ENCODE peak calls at places on chromosomes 4 and X, in four cellular contexts. P, H, T and O are unnamed samples.

GRCh38 chr4:134327274-134328122 is 125.9 kb upstream of the PABPC4L start:
- DNase-seq in T (no peak), H (no peak), P (no peak), O (no peak)

GRCh38 chrX:1164322-1165288 is 47.8 kb downstream of the CRLF2 start:
- DNase-seq in H (peak), T (no peak), P (peak), O (no peak)

GRCh38 chr4:86386201-86386600 is 26.3 kb upstream of the MAPK10 start:
- DNase-seq in H (no peak), P (no peak), T (no peak), O (no peak)

GRCh38 chr4:156594619-156595018 is 377.0 kb downstream of the PDGFC start:
- DNase-seq in P (no peak), H (no peak), T (peak), O (peak)

GRCh38 chr4:71230258-71230594 is 108.6 kb upstream of the SLC4A4 start:
- DNase-seq in P (no peak), T (peak), H (no peak), O (no peak)

GRCh38 chrX:34521563-34521962 is 135.5 kb downstream of the TMEM47 start:
- DNase-seq in T (no peak), H (peak), P (no peak), O (no peak)

GRCh38 chr4:69773443-69773842 is 13.0 kb upstream of the SULT1B1 start:
- DNase-seq in H (peak), P (no peak), T (peak), O (peak)

GRCh38 chr4:73244941-73245601 is 13.5 kb downstream of the ANKRD17 start:
- DNase-seq in H (no peak), T (no peak), P (no peak), O (no peak)

GRCh38 chrX:33204889-33205288 is 6.5 kb downstream of the DMD start:
- DNase-seq in T (no peak), H (no peak), P (no peak), O (peak)

GRCh38 chrX:105837227-105837626 is 14.9 kb downstream of the NRK start:
- DNase-seq in P (no peak), T (no peak), H (peak), O (peak)

GRCh38 chr4:126583509-126583908 is 1049.2 kb upstream of the INTU start:
- DNase-seq in P (no peak), H (peak), T (no peak), O (peak)

GRCh38 chrX:24999501-24999900 is 16.3 kb downstream of the ARX start:
- DNase-seq in T (no peak), H (no peak), P (no peak), O (no peak)

GRCh38 chrX:68438575-68438974 is 5.3 kb upstream of the OPHN1 start:
- DNase-seq in H (no peak), P (no peak), T (no peak), O (no peak)

GRCh38 chr4:107444-108429 is 16.6 kb upstream of the ZNF718 start:
- DNase-seq in P (no peak), T (no peak), H (no peak), O (no peak)
- H3K4me3 ChIP-seq in P (no peak), T (no peak), H (no peak), O (no peak)

GRCh38 chr4:59094505-59094904 is 1984.3 kb upstream of the IGFBP7 start:
- DNase-seq in P (no peak), H (no peak), T (no peak), O (no peak)
- TF ChIP-seq CTCF in P (no peak), H (no peak), T (no peak), O (no peak)

GRCh38 chr4:54092405-54092759 is 7.6 kb upstream of the GSX2 start:
- DNase-seq in H (no peak), T (no peak), P (no peak), O (no peak)

GRCh38 chr4:54092800-54093608 is 7.0 kb upstream of the GSX2 start:
- DNase-seq in H (no peak), P (no peak), T (no peak), O (no peak)

GRCh38 chr4:54095110-54095800 is 4.7 kb upstream of the GSX2 start:
- DNase-seq in H (no peak), T (no peak), P (no peak), O (no peak)

GRCh38 chr4:54094449-54094848 is 5.5 kb upstream of the GSX2 start:
- DNase-seq in H (no peak), T (no peak), P (no peak), O (no peak)

DNA sequence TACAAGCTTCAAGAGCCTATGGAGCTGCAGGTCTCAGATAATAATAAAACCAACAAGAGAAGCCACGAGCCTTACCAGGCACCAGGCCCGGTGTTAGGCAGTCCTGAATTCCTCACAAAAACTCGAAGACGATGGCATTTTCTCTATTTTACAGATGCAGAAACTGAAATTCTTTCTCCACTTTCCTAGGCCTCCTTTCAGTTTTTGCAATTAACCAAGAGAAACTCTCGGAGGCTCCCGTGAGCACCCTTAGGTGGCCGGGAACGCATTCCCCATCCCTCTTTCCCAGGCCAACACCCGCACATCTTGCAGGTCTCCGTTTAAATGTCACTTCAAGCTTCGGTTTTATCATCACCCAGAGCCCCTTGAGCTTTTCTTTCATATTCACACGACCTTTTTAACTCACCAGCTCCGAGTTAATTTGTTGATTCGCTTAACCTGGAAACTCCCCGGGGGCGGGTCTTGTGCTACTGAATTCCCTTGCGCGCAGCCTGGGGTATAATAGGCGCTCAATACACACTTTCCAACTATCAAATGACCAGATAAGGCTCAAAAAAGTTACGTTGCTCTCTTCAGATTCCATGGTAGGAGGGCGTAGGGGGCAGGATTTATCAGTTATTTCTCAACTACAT is 6.2 kb upstream of the GSX2 start:
- DNase-seq in T (no peak), H (no peak), P (no peak), O (no peak)
- H3K4me3 ChIP-seq in T (no peak), H (no peak), P (no peak), O (no peak)

GRCh38 chrX:49627030-49627777 is 28.4 kb downstream of the GAGE1 start:
- DNase-seq in T (no peak), P (no peak), H (no peak), O (no peak)
- TF ChIP-seq CTCF in T (no peak), P (peak), H (no peak), O (no peak)

DNA sequence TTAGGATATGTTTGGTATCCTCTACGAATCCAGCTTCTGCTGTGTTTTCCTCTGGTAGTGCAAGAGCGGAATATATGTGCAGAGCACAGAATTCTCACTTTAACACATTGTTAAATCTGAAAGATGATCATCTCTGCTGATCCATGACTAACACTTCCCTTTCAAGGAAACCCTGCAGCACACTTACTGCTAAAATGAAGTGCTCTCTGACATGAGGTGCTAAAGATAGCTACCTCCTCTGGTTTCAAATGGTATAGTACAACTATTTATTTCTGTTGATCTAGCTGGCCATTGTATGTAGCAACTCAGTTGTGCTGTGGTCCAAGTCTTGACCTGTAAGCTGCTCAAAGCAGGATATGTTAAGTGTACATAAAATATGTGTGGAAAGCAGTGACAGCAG is 162.4 kb upstream of the FMR1 start:
- DNase-seq in H (no peak), P (no peak), T (no peak), O (no peak)
- H3K4me3 ChIP-seq in H (no peak), P (no peak), T (no peak), O (no peak)

DNA sequence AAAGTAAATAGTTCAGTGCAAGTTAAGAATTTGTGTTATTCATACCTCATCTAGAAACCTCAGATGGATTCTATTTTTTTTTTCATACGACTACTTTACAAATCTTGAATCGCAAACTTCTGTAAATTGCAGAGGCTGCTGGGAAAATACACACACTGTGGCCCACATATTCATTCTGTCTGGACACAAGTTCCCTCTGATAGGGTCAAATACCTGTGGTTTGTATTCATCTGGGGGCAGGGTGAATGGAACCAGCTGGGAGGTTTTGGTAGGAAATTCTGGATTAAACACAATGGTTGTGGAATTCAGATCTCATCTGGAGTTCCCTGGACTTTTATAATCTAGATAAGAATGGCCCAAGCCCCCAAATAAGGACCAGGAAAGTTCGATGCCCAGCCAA is 56.2 kb downstream of the SPATA18 start:
- DNase-seq in P (no peak), T (no peak), H (peak), O (peak)
- TF ChIP-seq CTCF in P (no peak), T (no peak), H (no peak), O (no peak)

DNA sequence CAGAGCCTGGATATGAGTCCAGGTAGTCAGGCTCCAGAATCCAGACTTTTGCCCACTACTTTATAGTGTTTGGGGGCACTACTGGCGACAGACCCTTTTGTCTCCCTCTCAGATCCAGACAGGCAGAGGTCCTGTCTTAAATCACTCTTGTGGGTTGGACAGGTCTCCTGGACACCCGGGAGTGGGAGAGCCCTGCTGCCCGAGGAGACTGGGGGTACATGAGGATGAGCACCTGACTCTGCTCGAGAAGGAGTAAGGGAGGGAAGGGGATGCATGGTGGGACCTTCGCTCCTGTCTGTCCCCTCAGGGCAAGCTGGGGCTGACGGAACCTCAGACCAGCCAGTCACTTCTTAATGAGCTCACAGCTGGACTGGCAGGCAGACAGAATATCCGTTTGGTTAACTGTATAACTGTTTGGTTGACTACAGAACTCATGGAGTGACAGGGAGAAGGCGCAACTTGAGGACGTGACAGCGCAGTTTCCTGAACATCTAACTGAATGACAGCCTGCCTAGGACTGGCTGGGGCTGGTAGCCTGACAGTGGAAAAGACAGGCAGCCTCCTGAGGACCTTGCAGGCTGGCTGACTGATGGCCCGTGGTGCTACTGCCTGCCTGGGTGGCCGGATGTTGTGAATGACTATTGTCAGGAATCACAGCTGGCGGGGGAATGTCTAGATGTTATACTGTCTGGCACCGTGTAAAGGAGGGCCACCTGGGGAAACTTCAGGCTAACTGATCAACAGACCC is 1.6 kb upstream of the SUV39H1 start:
- DNase-seq in T (no peak), H (no peak), P (no peak), O (no peak)
- H3K4me3 ChIP-seq in T (no peak), H (no peak), P (no peak), O (no peak)

GRCh38 chr4:8706221-8707044 is 113.9 kb downstream of the CPZ start:
- DNase-seq in H (no peak), T (no peak), P (no peak), O (no peak)

GRCh38 chr4:8703857-8704495 is 111.4 kb downstream of the CPZ start:
- DNase-seq in H (no peak), P (no peak), T (no peak), O (no peak)

GRCh38 chr4:8703401-8703696 is 110.8 kb downstream of the CPZ start:
- DNase-seq in H (no peak), P (no peak), T (no peak), O (no peak)

GRCh38 chr4:8705161-8706145 is 112.9 kb downstream of the CPZ start:
- DNase-seq in H (no peak), P (no peak), T (no peak), O (no peak)

GRCh38 chr4:8704632-8705031 is 112.1 kb downstream of the CPZ start:
- DNase-seq in P (no peak), T (no peak), H (no peak), O (no peak)
- TF ChIP-seq CTCF in P (no peak), T (no peak), H (no peak), O (no peak)

DNA sequence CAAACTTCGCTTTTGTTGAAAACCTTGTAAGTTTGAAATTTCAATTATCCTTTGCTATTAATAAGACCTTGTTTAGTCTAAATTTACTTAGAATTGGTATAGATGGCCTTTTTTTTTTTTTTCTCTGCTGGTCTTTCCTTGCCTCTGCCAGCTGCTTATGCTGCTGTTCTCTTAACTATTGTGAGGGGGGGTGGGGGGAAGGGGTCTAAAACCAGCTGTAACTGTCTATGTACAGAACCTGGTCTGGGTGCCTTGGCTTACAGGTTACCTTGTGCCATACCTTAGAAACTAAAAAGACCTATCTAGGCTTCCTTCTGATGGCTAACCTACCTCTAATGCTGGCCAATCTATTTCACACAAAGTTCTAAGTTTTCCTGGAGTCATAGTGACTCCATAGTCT is 1.0 kb downstream of the UGT2B17 start:
- DNase-seq in H (no peak), P (no peak), T (no peak), O (no peak)
- H3K4me3 ChIP-seq in H (no peak), P (no peak), T (no peak), O (no peak)